ENCODE peak calls at places on chromosomes 6 and 20, in ten cellular contexts. M, J, K, O, I, Y, G, X, S and D are unnamed samples.

GRCh38 chr6:3825851-3826581 is 23.2 kb upstream of the FAM50B start:
- DNase-seq in I (peak; percentile 96), K (peak; percentile 86), Y (no peak), J (peak; percentile 95), S (peak; percentile 86), M (peak; percentile 90), G (peak; percentile 99), O (peak; percentile 82), X (peak; percentile 65), D (peak; percentile 56)

GRCh38 chr6:16739329-16739801 is 21.9 kb downstream of the ATXN1 start:
- DNase-seq in M (no peak), J (peak; percentile 84), G (no peak), O (no peak), X (no peak), I (peak; percentile 99), Y (no peak), K (no peak), S (no peak), D (no peak)

GRCh38 chr6:147127587-147127986 is 76.6 kb upstream of the STXBP5 start:
- DNase-seq in X (no peak), J (peak; percentile 35), Y (no peak), M (no peak), S (no peak), I (no peak), G (no peak), K (no peak), O (no peak), D (no peak)

GRCh38 chr20:64254156-64254555 is 1.4 kb upstream of the PCMTD2 start:
- DNase-seq in J (no peak), G (no peak), I (no peak), X (no peak), K (no peak), Y (no peak), M (no peak), O (no peak), S (no peak), D (no peak)

GRCh38 chr6:14776307-14776706 is 469.6 kb upstream of the JARID2 start:
- DNase-seq in M (no peak), S (no peak), G (no peak), J (no peak), X (no peak), O (no peak), Y (no peak), K (no peak), I (no peak), D (no peak)

GRCh38 chr20:36120991-36121390 is 33.5 kb upstream of the EPB41L1 start:
- DNase-seq in J (no peak), I (no peak), G (no peak), K (no peak), Y (no peak), X (no peak), S (no peak), M (no peak), O (no peak), D (no peak)

GRCh38 chr6:133645000-133645619 is 243.8 kb upstream of the TCF21 start:
- DNase-seq in I (no peak), X (peak; percentile 30), Y (no peak), S (no peak), K (no peak), O (peak; percentile 64), J (no peak), M (no peak), G (peak; percentile 39), D (peak; percentile 38)

GRCh38 chr20:35561268-35561667 is 19.4 kb downstream of the ERGIC3 start:
- DNase-seq in G (peak; percentile 39), Y (no peak), S (no peak), I (peak; percentile 33), M (no peak), X (no peak), O (no peak), J (no peak), K (no peak), D (peak; percentile 58)

GRCh38 chr6:74068945-74069570 is 373.1 kb downstream of the CD109 start:
- DNase-seq in G (peak; percentile 53), X (no peak), J (no peak), M (no peak), K (no peak), Y (no peak), I (no peak), S (no peak), O (no peak), D (no peak)

GRCh38 chr20:11891827-11892521 is 25.7 kb upstream of the BTBD3 start:
- DNase-seq in J (peak; percentile 83), Y (peak; percentile 22), G (peak; percentile 73), O (peak; percentile 47), M (peak; percentile 65), I (peak; percentile 69), K (peak; percentile 58), S (peak; percentile 72), X (peak; percentile 83), D (peak; percentile 40)

GRCh38 chr20:48298851-48299484 is 513.7 kb upstream of the SULF2 start:
- DNase-seq in X (no peak), O (no peak), I (peak; percentile 88), G (peak; percentile 97), S (peak; percentile 49), J (peak; percentile 86), K (no peak), M (peak; percentile 75), Y (no peak), D (no peak)

GRCh38 chr20:40691566-40692239 is 2.7 kb upstream of the MAFB start:
- DNase-seq in G (no peak), I (no peak), X (no peak), Y (no peak), S (no peak), J (no peak), K (no peak), M (no peak), O (no peak), D (no peak)

GRCh38 chr6:100461273-100461919 is 3.3 kb downstream of the SIM1 start:
- DNase-seq in Y (no peak), X (no peak), M (no peak), K (no peak), G (no peak), O (no peak), I (no peak), J (no peak), S (no peak), D (no peak)

GRCh38 chr6:52285174-52286068 is 879 bp upstream of the MCM3 start:
- DNase-seq in X (no peak), S (no peak), O (no peak), K (no peak), M (no peak), Y (peak; percentile 25), J (no peak), I (no peak), G (peak; percentile 17), D (no peak)

GRCh38 chr6:13528777-13529343 is 41.5 kb upstream of the GFOD1 start:
- DNase-seq in K (no peak), Y (no peak), G (no peak), I (no peak), O (no peak), M (no peak), J (no peak), S (no peak), X (peak; percentile 33), D (no peak)

GRCh38 chr6:85403331-85404015 is 46.4 kb upstream of the NT5E start:
- DNase-seq in M (no peak), J (peak; percentile 81), O (no peak), X (no peak), K (no peak), S (no peak), Y (no peak), I (peak; percentile 94), G (peak; percentile 93), D (no peak)

GRCh38 chr6:35219683-35220326 is 6.0 kb downstream of the SCUBE3 start:
- DNase-seq in G (no peak), M (no peak), I (no peak), X (no peak), S (no peak), J (no peak), K (no peak), O (no peak), Y (no peak), D (no peak)

GRCh38 chr6:35218021-35218420 is 4.3 kb downstream of the SCUBE3 start:
- DNase-seq in S (no peak), M (no peak), K (no peak), I (peak; percentile 46), O (no peak), G (peak; percentile 58), J (no peak), X (no peak), Y (no peak), D (no peak)

GRCh38 chr6:35216412-35216732 is 2.6 kb downstream of the SCUBE3 start:
- DNase-seq in Y (no peak), G (no peak), I (no peak), K (no peak), O (no peak), M (no peak), J (no peak), X (no peak), S (no peak), D (no peak)

GRCh38 chr6:35216832-35217811 is 3.4 kb downstream of the SCUBE3 start:
- DNase-seq in J (no peak), Y (no peak), G (no peak), M (no peak), X (no peak), K (no peak), O (no peak), S (no peak), I (no peak), D (no peak)

GRCh38 chr6:35218456-35218855 is 4.7 kb downstream of the SCUBE3 start:
- DNase-seq in K (no peak), O (no peak), M (no peak), X (no peak), J (no peak), Y (no peak), S (no peak), G (no peak), I (no peak), D (no peak)
- H3K4me3 ChIP-seq in K (no peak overlapping the region), O (no peak overlapping the region), M (no peak overlapping the region), X (no peak overlapping the region), J (no peak overlapping the region), Y (no peak overlapping the region), S (no peak overlapping the region), G (no peak overlapping the region), I (no peak overlapping the region), D (no peak overlapping the region)

GRCh38 chr6:78835817-78836216 is 31.5 kb upstream of the IRAK1BP1 start:
- DNase-seq in Y (no peak), S (no peak), I (peak; percentile 34), O (no peak), G (peak; percentile 31), J (peak; percentile 9), M (no peak), X (no peak), K (no peak), D (no peak)
- TF ChIP-seq CTCF in Y (no peak), S (no peak), I (peak; percentile 19), O (no peak), G (peak; percentile 22), J (peak; percentile 51), M (peak; percentile 24), X (no peak), K (peak; percentile 37), D (no peak)

GRCh38 chr6:109949281-109950065 is 28.6 kb upstream of the GPR6 start:
- DNase-seq in S (no peak), O (no peak), G (no peak), X (no peak), I (no peak), K (no peak), M (no peak), Y (no peak), J (no peak), D (no peak)
- H3K4me3 ChIP-seq in S (no peak overlapping the region), O (no peak overlapping the region), G (no peak overlapping the region), X (no peak overlapping the region), I (no peak overlapping the region), K (no peak overlapping the region), M (no peak overlapping the region), Y (no peak overlapping the region), J (no peak overlapping the region), D (no peak overlapping the region)

GRCh38 chr20:17287998-17288397 is 61.2 kb downstream of the PCSK2 start:
- DNase-seq in I (no peak), G (no peak), J (no peak), Y (no peak), S (no peak), K (no peak), X (no peak), O (no peak), M (no peak), D (no peak)

GRCh38 chr20:17287503-17287902 is 60.7 kb downstream of the PCSK2 start:
- DNase-seq in G (no peak), O (no peak), M (no peak), Y (no peak), J (no peak), K (no peak), S (no peak), I (no peak), X (no peak), D (no peak)
- TF ChIP-seq CTCF in G (peak; percentile 13), O (no peak), M (no peak), Y (no peak), J (peak; percentile 23), K (no peak), S (no peak), I (peak; percentile 14), X (no peak), D (no peak)